ENCODE peak calls at places on chromosomes 2 and 18, in five cellular contexts. U is small intestine, J is dorsolateral prefrontal cortex, Q is aorta, F is NT2/D1. A is an unnamed sample.

GRCh38 chr2:57333221-57333620 is 713.4 kb upstream of the VRK2 start:
- DNase-seq in Q (no peak), F (no peak), J (no peak), U (no peak), A (no peak)

GRCh38 chr2:12202301-12202700 is 455.9 kb downstream of the LPIN1 start:
- DNase-seq in Q (no peak), J (no peak), U (no peak), F (peak), A (no peak)

GRCh38 chr2:95312543-95313205 is 15.5 kb downstream of the KCNIP3 start:
- DNase-seq in F (no peak), U (no peak), Q (no peak), J (peak), A (no peak)

GRCh38 chr2:198657520-198658121 is 800.1 kb downstream of the SATB2 start:
- DNase-seq in J (peak), Q (peak), F (peak), U (peak), A (peak)

GRCh38 chr2:158580760-158581159 is 124.0 kb downstream of the PKP4 start:
- DNase-seq in U (peak), F (no peak), Q (no peak), J (no peak), A (no peak)

GRCh38 chr2:181570833-181571661 is 85.9 kb downstream of the CERKL start:
- DNase-seq in J (no peak), Q (no peak), F (no peak), U (no peak), A (no peak)

GRCh38 chr2:197674546-197674945 is 841 bp downstream of the RFTN2 start:
- DNase-seq in U (no peak), J (no peak), Q (no peak), F (no peak), A (no peak)

GRCh38 chr2:221097568-221097915 is 474.6 kb downstream of the EPHA4 start:
- DNase-seq in Q (no peak), U (no peak), F (no peak), J (no peak), A (no peak)

GRCh38 chr2:66445781-66446177 is 10.9 kb downstream of the MEIS1 start:
- DNase-seq in J (no peak), U (no peak), Q (peak), F (no peak), A (no peak)

GRCh38 chr2:218997730-218998129 is 4.5 kb upstream of the CRYBA2 start:
- DNase-seq in J (no peak), Q (no peak), F (no peak), U (no peak), A (no peak)

GRCh38 chr2:218996937-218997336 is 3.7 kb upstream of the CRYBA2 start:
- DNase-seq in U (no peak), F (no peak), Q (no peak), J (no peak), A (no peak)

GRCh38 chr2:218995561-218995960 is 2.3 kb upstream of the CRYBA2 start:
- DNase-seq in U (no peak), J (no peak), Q (no peak), F (no peak), A (no peak)

GRCh38 chr2:218998414-218999002 is 5.3 kb upstream of the CRYBA2 start:
- DNase-seq in Q (no peak), U (no peak), J (no peak), F (no peak), A (no peak)

GRCh38 chr2:218995972-218996644 is 2.9 kb upstream of the CRYBA2 start:
- DNase-seq in J (peak), F (peak), Q (peak), U (peak), A (peak)
- H3K4me3 ChIP-seq in J (peak), F (peak), Q (no peak), U (peak), A (no peak)

GRCh38 chr2:233422050-233422639 is 67.9 kb downstream of the DGKD start:
- DNase-seq in Q (no peak), J (no peak), U (peak), F (no peak), A (peak)
- H3K4me3 ChIP-seq in Q (no peak), J (no peak), U (no peak), F (no peak), A (no peak)

DNA sequence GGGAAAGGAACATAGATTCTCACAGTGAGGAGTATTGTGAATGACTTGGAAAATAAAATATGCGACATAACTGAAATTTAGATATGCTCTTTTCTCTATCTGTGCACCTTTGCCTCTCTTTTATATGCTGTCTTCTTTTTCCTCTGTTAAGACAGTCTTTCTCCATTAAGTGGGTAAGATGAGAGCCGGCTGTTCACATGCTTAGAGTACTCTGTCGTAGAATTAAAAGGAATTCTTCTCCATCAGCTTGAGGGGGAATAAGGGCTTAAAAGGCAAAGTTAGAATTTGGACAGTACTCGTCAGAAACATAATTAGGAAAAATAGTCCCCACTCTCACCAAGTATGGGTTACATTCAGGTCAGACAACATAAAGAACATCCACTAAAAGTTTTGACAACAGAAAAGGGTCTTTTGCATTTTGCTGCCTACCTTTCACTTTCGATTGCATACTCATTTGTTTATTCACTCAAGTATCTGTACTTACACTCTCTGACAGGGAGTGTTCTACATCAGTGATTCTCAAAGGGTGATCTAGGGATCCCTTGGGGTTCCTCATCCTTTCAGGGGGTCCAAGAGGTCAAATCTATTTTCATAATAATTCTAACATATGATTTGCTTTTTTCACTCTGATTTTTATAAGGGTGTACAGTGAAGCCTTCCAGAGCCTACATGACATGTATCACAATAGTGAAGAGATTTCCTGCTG is 48.0 kb downstream of the ARHGAP15 start:
- DNase-seq in Q (no peak), U (peak), F (no peak), J (no peak), A (no peak)
- H3K4me3 ChIP-seq in Q (no peak), U (no peak), F (no peak), J (no peak), A (no peak)

DNA sequence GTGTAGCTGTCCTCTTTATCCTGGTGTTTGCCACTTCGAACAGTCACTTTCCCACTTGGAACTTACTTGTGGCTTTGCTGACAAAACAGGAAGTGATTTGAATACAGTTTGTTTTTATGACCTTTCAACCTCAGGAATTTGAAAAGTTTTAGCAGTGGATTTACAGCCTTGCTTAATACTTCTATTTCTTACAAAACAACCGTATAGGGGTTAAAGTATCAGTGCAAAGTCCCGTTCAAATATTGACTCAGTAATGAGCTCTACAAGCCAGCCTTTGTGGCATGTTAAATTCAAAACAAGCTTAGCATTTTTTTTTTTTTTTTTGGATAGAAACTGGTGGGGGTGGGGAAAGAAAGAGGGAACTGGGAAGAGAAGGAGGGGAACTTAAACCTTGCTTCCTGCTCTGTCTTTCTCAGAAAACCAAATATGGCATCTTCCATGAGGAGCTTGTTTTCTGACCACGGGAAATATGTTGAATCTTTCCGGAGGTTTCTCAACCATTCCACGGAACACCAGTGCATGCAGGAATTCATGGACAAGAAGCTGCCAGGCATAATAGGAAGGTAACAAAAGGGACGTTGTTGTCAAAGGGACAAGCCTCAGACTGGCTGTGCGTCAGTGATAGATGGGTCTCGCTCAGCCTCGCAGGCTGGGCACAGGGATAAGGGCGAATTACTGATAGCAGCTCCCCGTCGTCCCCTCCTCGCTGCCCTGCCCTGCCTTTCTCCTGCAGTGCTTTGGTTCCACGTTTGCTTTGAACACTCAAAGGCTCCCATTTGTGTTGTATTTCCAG is at the start of gene HNMT:
- DNase-seq in U (peak), J (peak), F (no peak), Q (peak), A (no peak)
- H3K4me3 ChIP-seq in U (peak), J (peak), F (no peak), Q (peak), A (no peak)

GRCh38 chr18:58166278-58166844 is 122.3 kb downstream of the NEDD4L start:
- DNase-seq in J (no peak), F (no peak), Q (no peak), U (no peak), A (no peak)

GRCh38 chr18:58169472-58169871 is 125.4 kb downstream of the NEDD4L start:
- DNase-seq in J (no peak), Q (no peak), F (no peak), U (no peak), A (no peak)

GRCh38 chr18:58167073-58167472 is 123.0 kb downstream of the NEDD4L start:
- DNase-seq in J (no peak), U (no peak), Q (no peak), F (no peak), A (no peak)

GRCh38 chr18:58168986-58169385 is 125.0 kb downstream of the NEDD4L start:
- DNase-seq in U (no peak), Q (no peak), J (no peak), F (no peak), A (no peak)

DNA sequence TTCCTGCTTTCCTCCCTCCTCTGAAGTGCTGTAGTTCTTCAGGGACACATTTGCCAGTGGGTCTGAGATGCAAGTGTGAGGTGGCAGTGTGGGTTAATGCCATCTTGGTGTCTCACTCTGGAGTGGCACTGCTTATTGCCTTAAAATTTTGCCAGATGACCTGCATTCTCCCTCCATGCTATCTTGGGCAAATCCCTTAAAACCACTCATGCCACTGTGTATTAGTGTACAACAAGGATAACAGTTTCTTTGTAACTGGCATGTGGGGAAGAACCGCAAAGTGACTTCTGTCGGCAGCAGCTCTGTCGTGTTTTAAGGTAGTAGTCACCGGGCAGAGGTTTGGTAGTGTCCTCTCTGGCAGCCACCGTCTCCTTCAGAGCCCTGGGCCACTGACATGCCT is 124.2 kb downstream of the NEDD4L start:
- DNase-seq in Q (no peak), F (no peak), J (no peak), U (no peak), A (no peak)
- H3K4me3 ChIP-seq in Q (no peak), F (no peak), J (no peak), U (no peak), A (no peak)

GRCh38 chr2:10305715-10306114 is 3.0 kb downstream of the HPCAL1 start:
- DNase-seq in Q (no peak), U (peak), F (no peak), J (no peak), A (no peak)
- H3K4me3 ChIP-seq in Q (no peak), U (peak), F (no peak), J (peak), A (no peak)

GRCh38 chr18:50623694-50624352 is 63.9 kb downstream of the MAPK4 start:
- DNase-seq in J (no peak), F (no peak), U (no peak), Q (no peak), A (no peak)

GRCh38 chr18:50622865-50623393 is 63.0 kb downstream of the MAPK4 start:
- DNase-seq in U (no peak), F (no peak), Q (no peak), J (no peak), A (no peak)

GRCh38 chr18:50619833-50620232 is 59.9 kb downstream of the MAPK4 start:
- DNase-seq in J (no peak), F (no peak), Q (no peak), U (no peak), A (no peak)

GRCh38 chr18:50620319-50620718 is 60.4 kb downstream of the MAPK4 start:
- DNase-seq in U (no peak), F (no peak), Q (no peak), J (no peak), A (no peak)

GRCh38 chr18:50622320-50622719 is 62.4 kb downstream of the MAPK4 start:
- DNase-seq in F (no peak), U (no peak), J (no peak), Q (no peak), A (no peak)
- H3K4me3 ChIP-seq in F (no peak), U (no peak), J (no peak), Q (no peak), A (no peak)

GRCh38 chr2:86563650-86564061 is 413 bp upstream of the CHMP3 start:
- DNase-seq in U (no peak), Q (no peak), F (no peak), J (no peak), A (no peak)
- H3K4me3 ChIP-seq in U (no peak), Q (no peak), F (peak), J (peak), A (peak)

DNA sequence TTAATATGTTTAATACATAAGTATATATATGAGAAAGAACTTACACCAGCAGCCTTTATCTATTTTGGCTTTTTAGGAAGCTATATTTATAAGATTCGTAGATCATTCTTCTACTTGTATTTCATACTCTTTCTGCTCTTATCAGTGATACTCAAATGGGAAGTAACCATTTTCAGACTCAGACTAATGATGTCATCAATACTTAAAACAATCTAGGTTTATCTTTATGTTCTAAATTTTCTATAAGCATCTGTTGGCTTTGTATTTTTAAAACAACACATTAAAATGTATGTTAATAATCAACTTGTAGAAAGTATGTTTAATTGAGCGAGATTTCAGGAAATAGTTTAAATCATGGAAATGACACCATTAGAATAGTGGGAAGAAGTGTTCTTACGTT is 50.9 kb upstream of the DYSF start:
- DNase-seq in F (no peak), U (no peak), J (no peak), Q (no peak), A (no peak)
- H3K4me3 ChIP-seq in F (no peak), U (no peak), J (no peak), Q (no peak), A (no peak)

DNA sequence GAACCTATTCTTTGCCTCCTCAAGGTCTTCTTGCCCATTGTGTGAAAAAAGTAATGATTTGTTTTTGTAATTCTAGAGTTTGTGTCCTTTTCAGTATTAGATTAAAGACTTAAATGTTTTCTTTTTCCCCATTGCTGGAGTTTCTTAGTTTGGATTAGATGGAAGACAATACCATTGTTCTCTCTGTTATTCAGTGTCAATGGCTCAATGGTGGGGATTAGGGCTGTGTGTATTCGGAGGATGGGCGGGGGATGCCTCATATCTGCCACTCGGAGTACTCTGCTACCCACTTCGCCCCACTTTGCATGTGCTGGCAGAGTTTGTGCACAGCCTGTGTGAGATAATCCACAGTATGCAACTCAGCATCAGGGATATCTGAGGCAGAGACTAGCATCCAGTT is 90.1 kb downstream of the KLHL29 start:
- DNase-seq in J (no peak), U (no peak), F (peak), Q (no peak), A (no peak)
- H3K4me3 ChIP-seq in J (no peak), U (no peak), F (no peak), Q (no peak), A (no peak)